ENCODE peak calls at places on chromosomes 4 and X, in five cellular contexts. O, D, L, H and Y are unnamed samples.

GRCh38 chr4:77600521-77601451 is 4.8 kb upstream of the CXCL13 start:
- DNase-seq in H (no peak), D (peak; percentile 42), L (no peak), O (peak; percentile 53), Y (peak; percentile 22)

GRCh38 chrX:22389544-22390243 is 117.0 kb downstream of the CBLL2 start:
- DNase-seq in H (no peak), O (no peak), D (no peak), L (no peak), Y (no peak)

GRCh38 chr4:38013461-38014366 is 53.5 kb downstream of the PTTG2 start:
- DNase-seq in O (no peak), D (no peak), L (no peak), H (peak; percentile 49), Y (no peak)

GRCh38 chrX:46326161-46326560 is 219.1 kb downstream of the ZNF674 start:
- DNase-seq in D (no peak), O (no peak), H (no peak), L (no peak), Y (no peak)

GRCh38 chr4:39062094-39062493 is at the start of gene KLHL5:
- DNase-seq in D (no peak), L (no peak), O (no peak), H (no peak), Y (no peak)

GRCh38 chrX:118904218-118904617 is 70.2 kb upstream of the LONRF3 start:
- DNase-seq in D (peak; percentile 19), L (no peak), H (no peak), O (no peak), Y (no peak)

GRCh38 chr4:146458594-146458993 is 63.1 kb downstream of the SLC10A7 start:
- DNase-seq in D (peak; percentile 6), H (no peak), O (no peak), L (no peak), Y (no peak)

GRCh38 chr4:70315928-70316327 is 18.9 kb upstream of the CABS1 start:
- DNase-seq in O (no peak), H (no peak), L (no peak), D (no peak), Y (no peak)

GRCh38 chr4:157713342-157713741 is 459.5 kb downstream of the GASK1B start:
- DNase-seq in H (no peak), L (no peak), O (peak; percentile 22), D (no peak), Y (no peak)

GRCh38 chrX:147917700-147918694 is 6.3 kb downstream of the FMR1 start:
- DNase-seq in O (no peak), D (peak; percentile 26), L (no peak), H (no peak), Y (no peak)

GRCh38 chr4:76311896-76312331 is 5.4 kb downstream of the STBD1 start:
- DNase-seq in D (no peak), L (no peak), O (no peak), H (no peak), Y (no peak)

GRCh38 chr4:66298596-66298995 is 628.3 kb upstream of the EPHA5 start:
- DNase-seq in D (no peak), L (no peak), O (no peak), H (no peak), Y (no peak)

GRCh38 chr4:5707366-5708133 is 809 bp downstream of the EVC2 start:
- DNase-seq in O (no peak), D (no peak), H (no peak), L (no peak), Y (no peak)